ENCODE peak calls at places on chromosomes 4 and X, in ten cellular contexts. One of them, this sample, is unnamed.

GRCh38 chr4:146959692-146960091 is 14.0 kb upstream of the TTC29 start:
- DNase-seq in EL: peak; percentile 59
- DNase-seq in myocyte: peak; percentile 18
- DNase-seq in activated CD4-positive, CD25-positive, alpha-beta regulatory T cell treated with anti-CD3 and anti-CD28 coated beads, Interleukin-2, amount 50 U/mL, for 16 hours: no peak
- DNase-seq in amygdala: no peak
- DNase-seq in mesendoderm: no peak
- DNase-seq in GM23338: no peak
- DNase-seq in activated effector memory CD4-positive, alpha-beta T cell treated with Interleukin-2 at 50 U/mL for 16 hours: no peak
- DNase-seq in Kasumi-1: no peak
- DNase-seq in NCI-H2171: no peak
- DNase-seq in this sample: no peak

GRCh38 chrX:41718481-41719245 is 5.3 kb upstream of the GPR82 start:
- DNase-seq in EL: no peak
- DNase-seq in myocyte: no peak
- DNase-seq in activated CD4-positive, CD25-positive, alpha-beta regulatory T cell treated with anti-CD3 and anti-CD28 coated beads, Interleukin-2, amount 50 U/mL, for 16 hours: no peak
- DNase-seq in amygdala: peak; percentile 4
- DNase-seq in mesendoderm: peak; percentile 96
- DNase-seq in GM23338: peak; percentile 78
- DNase-seq in activated effector memory CD4-positive, alpha-beta T cell treated with Interleukin-2 at 50 U/mL for 16 hours: no peak
- DNase-seq in Kasumi-1: no peak
- DNase-seq in NCI-H2171: no peak
- DNase-seq in this sample: no peak

GRCh38 chrX:6225307-6226052 is 3.2 kb downstream of the NLGN4X start:
- DNase-seq in EL: no peak
- DNase-seq in myocyte: no peak
- DNase-seq in activated CD4-positive, CD25-positive, alpha-beta regulatory T cell treated with anti-CD3 and anti-CD28 coated beads, Interleukin-2, amount 50 U/mL, for 16 hours: no peak
- DNase-seq in amygdala: peak; percentile 10
- DNase-seq in mesendoderm: peak; percentile 21
- DNase-seq in GM23338: peak; percentile 32
- DNase-seq in activated effector memory CD4-positive, alpha-beta T cell treated with Interleukin-2 at 50 U/mL for 16 hours: no peak
- DNase-seq in Kasumi-1: no peak
- DNase-seq in NCI-H2171: no peak
- DNase-seq in this sample: no peak

GRCh38 chr4:6695660-6696581 is 2.2 kb downstream of the S100P start:
- DNase-seq in EL: no peak
- DNase-seq in myocyte: no peak
- DNase-seq in activated CD4-positive, CD25-positive, alpha-beta regulatory T cell treated with anti-CD3 and anti-CD28 coated beads, Interleukin-2, amount 50 U/mL, for 16 hours: no peak
- DNase-seq in amygdala: no peak
- DNase-seq in mesendoderm: no peak
- DNase-seq in GM23338: no peak
- DNase-seq in activated effector memory CD4-positive, alpha-beta T cell treated with Interleukin-2 at 50 U/mL for 16 hours: peak; percentile 78
- DNase-seq in Kasumi-1: peak; percentile 57
- DNase-seq in NCI-H2171: no peak
- DNase-seq in this sample: no peak

GRCh38 chrX:76127341-76127740 is 45.5 kb upstream of the PBDC1 start:
- DNase-seq in EL: no peak
- DNase-seq in myocyte: no peak
- DNase-seq in activated CD4-positive, CD25-positive, alpha-beta regulatory T cell treated with anti-CD3 and anti-CD28 coated beads, Interleukin-2, amount 50 U/mL, for 16 hours: no peak
- DNase-seq in amygdala: no peak
- DNase-seq in mesendoderm: peak; percentile 87
- DNase-seq in GM23338: peak; percentile 7
- DNase-seq in activated effector memory CD4-positive, alpha-beta T cell treated with Interleukin-2 at 50 U/mL for 16 hours: no peak
- DNase-seq in Kasumi-1: no peak
- DNase-seq in NCI-H2171: no peak
- DNase-seq in this sample: no peak

GRCh38 chr4:8041868-8042267 is 102.2 kb upstream of the AFAP1 start:
- DNase-seq in EL: no peak
- DNase-seq in myocyte: no peak
- DNase-seq in activated CD4-positive, CD25-positive, alpha-beta regulatory T cell treated with anti-CD3 and anti-CD28 coated beads, Interleukin-2, amount 50 U/mL, for 16 hours: no peak
- DNase-seq in amygdala: no peak
- DNase-seq in mesendoderm: no peak
- DNase-seq in GM23338: no peak
- DNase-seq in activated effector memory CD4-positive, alpha-beta T cell treated with Interleukin-2 at 50 U/mL for 16 hours: no peak
- DNase-seq in Kasumi-1: no peak
- DNase-seq in NCI-H2171: no peak
- DNase-seq in this sample: no peak

GRCh38 chr4:83548151-83548905 is 12.4 kb downstream of the GPAT3 start:
- DNase-seq in EL: peak; percentile 92
- DNase-seq in myocyte: peak; percentile 95
- DNase-seq in activated CD4-positive, CD25-positive, alpha-beta regulatory T cell treated with anti-CD3 and anti-CD28 coated beads, Interleukin-2, amount 50 U/mL, for 16 hours: peak; percentile 18
- DNase-seq in amygdala: no peak
- DNase-seq in mesendoderm: peak; percentile 88
- DNase-seq in GM23338: peak; percentile 19
- DNase-seq in activated effector memory CD4-positive, alpha-beta T cell treated with Interleukin-2 at 50 U/mL for 16 hours: peak; percentile 68
- DNase-seq in Kasumi-1: peak; percentile 18
- DNase-seq in NCI-H2171: no peak
- DNase-seq in this sample: no peak

GRCh38 chr4:133592106-133592505 is 443.0 kb downstream of the PCDH10 start:
- DNase-seq in EL: no peak
- DNase-seq in myocyte: no peak
- DNase-seq in activated CD4-positive, CD25-positive, alpha-beta regulatory T cell treated with anti-CD3 and anti-CD28 coated beads, Interleukin-2, amount 50 U/mL, for 16 hours: no peak
- DNase-seq in amygdala: no peak
- DNase-seq in mesendoderm: peak; percentile 29
- DNase-seq in GM23338: no peak
- DNase-seq in activated effector memory CD4-positive, alpha-beta T cell treated with Interleukin-2 at 50 U/mL for 16 hours: no peak
- DNase-seq in Kasumi-1: no peak
- DNase-seq in NCI-H2171: no peak
- DNase-seq in this sample: no peak

GRCh38 chr4:22514001-22514400 is 1.9 kb downstream of the ADGRA3 start:
- DNase-seq in EL: peak; percentile 75
- DNase-seq in myocyte: peak; percentile 43
- DNase-seq in activated CD4-positive, CD25-positive, alpha-beta regulatory T cell treated with anti-CD3 and anti-CD28 coated beads, Interleukin-2, amount 50 U/mL, for 16 hours: no peak
- DNase-seq in amygdala: no peak
- DNase-seq in mesendoderm: no peak
- DNase-seq in GM23338: no peak
- DNase-seq in activated effector memory CD4-positive, alpha-beta T cell treated with Interleukin-2 at 50 U/mL for 16 hours: no peak
- DNase-seq in Kasumi-1: no peak
- DNase-seq in NCI-H2171: no peak
- DNase-seq in this sample: no peak

GRCh38 chrX:15856580-15856979 is 2.0 kb upstream of the AP1S2 start:
- DNase-seq in EL: no peak
- DNase-seq in myocyte: no peak
- DNase-seq in activated CD4-positive, CD25-positive, alpha-beta regulatory T cell treated with anti-CD3 and anti-CD28 coated beads, Interleukin-2, amount 50 U/mL, for 16 hours: no peak
- DNase-seq in amygdala: no peak
- DNase-seq in mesendoderm: no peak
- DNase-seq in GM23338: no peak
- DNase-seq in activated effector memory CD4-positive, alpha-beta T cell treated with Interleukin-2 at 50 U/mL for 16 hours: no peak
- DNase-seq in Kasumi-1: no peak
- DNase-seq in NCI-H2171: no peak
- DNase-seq in this sample: no peak

GRCh38 chrX:134544614-134545255 is 84.8 kb downstream of the HPRT1 start:
- DNase-seq in EL: no peak
- DNase-seq in myocyte: no peak
- DNase-seq in activated CD4-positive, CD25-positive, alpha-beta regulatory T cell treated with anti-CD3 and anti-CD28 coated beads, Interleukin-2, amount 50 U/mL, for 16 hours: no peak
- DNase-seq in amygdala: no peak
- DNase-seq in mesendoderm: peak; percentile 39
- DNase-seq in GM23338: peak; percentile 57
- DNase-seq in activated effector memory CD4-positive, alpha-beta T cell treated with Interleukin-2 at 50 U/mL for 16 hours: no peak
- DNase-seq in Kasumi-1: no peak
- DNase-seq in NCI-H2171: no peak
- DNase-seq in this sample: no peak

GRCh38 chr4:186760576-186760975 is 36.9 kb upstream of the FAT1 start:
- DNase-seq in EL: peak; percentile 83
- DNase-seq in myocyte: peak; percentile 78
- DNase-seq in activated CD4-positive, CD25-positive, alpha-beta regulatory T cell treated with anti-CD3 and anti-CD28 coated beads, Interleukin-2, amount 50 U/mL, for 16 hours: no peak
- DNase-seq in amygdala: no peak
- DNase-seq in mesendoderm: no peak
- DNase-seq in GM23338: no peak
- DNase-seq in activated effector memory CD4-positive, alpha-beta T cell treated with Interleukin-2 at 50 U/mL for 16 hours: no peak
- DNase-seq in Kasumi-1: no peak
- DNase-seq in NCI-H2171: no peak
- DNase-seq in this sample: no peak

GRCh38 chr4:675980-676870 is 1.9 kb downstream of the MYL5 start:
- DNase-seq in EL: no peak
- DNase-seq in myocyte: peak; percentile 95
- DNase-seq in activated CD4-positive, CD25-positive, alpha-beta regulatory T cell treated with anti-CD3 and anti-CD28 coated beads, Interleukin-2, amount 50 U/mL, for 16 hours: no peak
- DNase-seq in amygdala: no peak
- DNase-seq in mesendoderm: no peak
- DNase-seq in GM23338: no peak
- DNase-seq in activated effector memory CD4-positive, alpha-beta T cell treated with Interleukin-2 at 50 U/mL for 16 hours: no peak
- DNase-seq in Kasumi-1: no peak
- DNase-seq in NCI-H2171: no peak
- DNase-seq in this sample: no peak

GRCh38 chr4:38782452-38783108 is at the start of gene TLR10:
- DNase-seq in EL: peak; percentile 35
- DNase-seq in myocyte: peak; percentile 53
- DNase-seq in activated CD4-positive, CD25-positive, alpha-beta regulatory T cell treated with anti-CD3 and anti-CD28 coated beads, Interleukin-2, amount 50 U/mL, for 16 hours: no peak
- DNase-seq in amygdala: peak; percentile 52
- DNase-seq in mesendoderm: peak; percentile 43
- DNase-seq in GM23338: peak; percentile 83
- DNase-seq in activated effector memory CD4-positive, alpha-beta T cell treated with Interleukin-2 at 50 U/mL for 16 hours: no peak
- DNase-seq in Kasumi-1: peak; percentile 80
- DNase-seq in NCI-H2171: peak; percentile 42
- DNase-seq in this sample: no peak

GRCh38 chr4:67020079-67020807 is 525.1 kb downstream of the CENPC start:
- DNase-seq in EL: peak; percentile 47
- DNase-seq in myocyte: peak; percentile 71
- DNase-seq in activated CD4-positive, CD25-positive, alpha-beta regulatory T cell treated with anti-CD3 and anti-CD28 coated beads, Interleukin-2, amount 50 U/mL, for 16 hours: no peak
- DNase-seq in amygdala: no peak
- DNase-seq in mesendoderm: peak; percentile 38
- DNase-seq in GM23338: peak; percentile 4
- DNase-seq in activated effector memory CD4-positive, alpha-beta T cell treated with Interleukin-2 at 50 U/mL for 16 hours: no peak
- DNase-seq in Kasumi-1: no peak
- DNase-seq in NCI-H2171: no peak
- DNase-seq in this sample: no peak